ENCODE peak calls at places on chromosomes 6 and 20, in six cellular contexts. One of them, this sample, is unnamed.

GRCh38 chr6:13248053-13248452 is 80.3 kb downstream of the TBC1D7 start:
- DNase-seq in neural crest cell: no peak
- DNase-seq in IMR-90: peak; percentile 61
- DNase-seq in cardiac muscle cell: peak; percentile 64
- DNase-seq in GM13976: no peak
- DNase-seq in HCT116: no peak
- DNase-seq in this sample: no peak

GRCh38 chr6:155273438-155273837 is 9.6 kb downstream of the CLDN20 start:
- DNase-seq in neural crest cell: no peak
- DNase-seq in IMR-90: peak; percentile 93
- DNase-seq in cardiac muscle cell: peak; percentile 94
- DNase-seq in GM13976: no peak
- DNase-seq in HCT116: no peak
- DNase-seq in this sample: peak; percentile 98

GRCh38 chr20:50518270-50518721 is 8.1 kb downstream of the PTPN1 start:
- DNase-seq in neural crest cell: no peak
- DNase-seq in IMR-90: peak; percentile 72
- DNase-seq in cardiac muscle cell: peak; percentile 57
- DNase-seq in GM13976: no peak
- DNase-seq in HCT116: no peak
- DNase-seq in this sample: peak; percentile 61

GRCh38 chr6:99434702-99435530 is 9.8 kb upstream of the PNISR start:
- DNase-seq in neural crest cell: no peak
- DNase-seq in IMR-90: peak; percentile 44
- DNase-seq in cardiac muscle cell: peak; percentile 51
- DNase-seq in GM13976: peak; percentile 20
- DNase-seq in HCT116: peak; percentile 24
- DNase-seq in this sample: peak; percentile 47

GRCh38 chr6:18431581-18431980 is 44.4 kb downstream of the RNF144B start:
- DNase-seq in neural crest cell: no peak
- DNase-seq in IMR-90: peak; percentile 16
- DNase-seq in cardiac muscle cell: no peak
- DNase-seq in GM13976: no peak
- DNase-seq in HCT116: no peak
- DNase-seq in this sample: no peak

GRCh38 chr6:10465633-10466499 is 51.0 kb upstream of the TFAP2A start:
- DNase-seq in neural crest cell: peak; percentile 55
- DNase-seq in IMR-90: peak; percentile 28
- DNase-seq in cardiac muscle cell: peak; percentile 43
- DNase-seq in GM13976: peak; percentile 50
- DNase-seq in HCT116: peak; percentile 65
- DNase-seq in this sample: peak; percentile 2

GRCh38 chr6:169981969-169982368 is 230.5 kb downstream of the ERMARD start:
- DNase-seq in neural crest cell: no peak
- DNase-seq in IMR-90: no peak
- DNase-seq in cardiac muscle cell: no peak
- DNase-seq in GM13976: no peak
- DNase-seq in HCT116: no peak
- DNase-seq in this sample: no peak

GRCh38 chr6:38638941-38639497 is 710 bp downstream of the BTBD9 start:
- DNase-seq in neural crest cell: no peak
- DNase-seq in IMR-90: peak; percentile 58
- DNase-seq in cardiac muscle cell: peak; percentile 40
- DNase-seq in GM13976: peak; percentile 44
- DNase-seq in HCT116: peak; percentile 3
- DNase-seq in this sample: peak; percentile 50

GRCh38 chr20:6769953-6770831 is 2.7 kb downstream of the BMP2 start:
- DNase-seq in neural crest cell: no peak
- DNase-seq in IMR-90: no peak
- DNase-seq in cardiac muscle cell: peak; percentile 64
- DNase-seq in GM13976: peak; percentile 12
- DNase-seq in HCT116: no peak
- DNase-seq in this sample: no peak

GRCh38 chr6:7685276-7685675 is 40.6 kb upstream of the BMP6 start:
- DNase-seq in neural crest cell: no peak
- DNase-seq in IMR-90: no peak
- DNase-seq in cardiac muscle cell: no peak
- DNase-seq in GM13976: no peak
- DNase-seq in HCT116: no peak
- DNase-seq in this sample: no peak

GRCh38 chr6:11730645-11731044 is 48.0 kb downstream of the ADTRP start:
- DNase-seq in neural crest cell: no peak
- DNase-seq in IMR-90: no peak
- DNase-seq in cardiac muscle cell: no peak
- DNase-seq in GM13976: peak; percentile 47
- DNase-seq in HCT116: no peak
- DNase-seq in this sample: no peak

GRCh38 chr6:39925931-39926290 is 8.4 kb downstream of the MOCS1 start:
- DNase-seq in neural crest cell: no peak
- DNase-seq in IMR-90: no peak
- DNase-seq in cardiac muscle cell: no peak
- DNase-seq in GM13976: no peak
- DNase-seq in HCT116: no peak
- DNase-seq in this sample: no peak

GRCh38 chr20:44695295-44696230 is 19.6 kb upstream of the CCN5 start:
- DNase-seq in neural crest cell: no peak
- DNase-seq in IMR-90: peak; percentile 85
- DNase-seq in cardiac muscle cell: no peak
- DNase-seq in GM13976: no peak
- DNase-seq in HCT116: no peak
- DNase-seq in this sample: peak; percentile 78

GRCh38 chr6:121951918-121952379 is 447.5 kb upstream of the HSF2 start:
- DNase-seq in neural crest cell: no peak
- DNase-seq in IMR-90: peak; percentile 80
- DNase-seq in cardiac muscle cell: peak; percentile 40
- DNase-seq in GM13976: no peak
- DNase-seq in HCT116: no peak
- DNase-seq in this sample: peak; percentile 58

GRCh38 chr6:32432050-32432450 is 7.6 kb upstream of the HLA-DRA start:
- DNase-seq in neural crest cell: no peak
- DNase-seq in IMR-90: peak; percentile 30
- DNase-seq in cardiac muscle cell: peak; percentile 58
- DNase-seq in GM13976: no peak
- DNase-seq in HCT116: peak; percentile 40
- DNase-seq in this sample: peak; percentile 53

GRCh38 chr6:150204705-150205472 is 62.0 kb downstream of the PPP1R14C start:
- DNase-seq in neural crest cell: no peak
- DNase-seq in IMR-90: no peak
- DNase-seq in cardiac muscle cell: no peak
- DNase-seq in GM13976: no peak
- DNase-seq in HCT116: no peak
- DNase-seq in this sample: no peak

GRCh38 chr20:44646023-44646640 is 5.4 kb downstream of the ADA start:
- DNase-seq in neural crest cell: no peak
- DNase-seq in IMR-90: peak; percentile 80
- DNase-seq in cardiac muscle cell: peak; percentile 30
- DNase-seq in GM13976: no peak
- DNase-seq in HCT116: no peak
- DNase-seq in this sample: no peak

GRCh38 chr20:64247312-64247627 is 8.3 kb upstream of the PCMTD2 start:
- DNase-seq in neural crest cell: no peak
- DNase-seq in IMR-90: no peak
- DNase-seq in cardiac muscle cell: no peak
- DNase-seq in GM13976: no peak
- DNase-seq in HCT116: no peak
- DNase-seq in this sample: no peak

GRCh38 chr6:29524444-29524843 is 35.1 kb downstream of the UBD start:
- DNase-seq in neural crest cell: no peak
- DNase-seq in IMR-90: no peak
- DNase-seq in cardiac muscle cell: no peak
- DNase-seq in GM13976: no peak
- DNase-seq in HCT116: no peak
- DNase-seq in this sample: no peak

GRCh38 chr20:577167-577791 is 32.8 kb downstream of the TCF15 start:
- DNase-seq in neural crest cell: no peak
- DNase-seq in IMR-90: peak; percentile 18
- DNase-seq in cardiac muscle cell: peak; percentile 40
- DNase-seq in GM13976: no peak
- DNase-seq in HCT116: peak; percentile 77
- DNase-seq in this sample: peak; percentile 38

GRCh38 chr6:15775741-15776140 is 112.9 kb upstream of the DTNBP1 start:
- DNase-seq in neural crest cell: no peak
- DNase-seq in IMR-90: no peak
- DNase-seq in cardiac muscle cell: no peak
- DNase-seq in GM13976: no peak
- DNase-seq in HCT116: no peak
- DNase-seq in this sample: no peak

DNA sequence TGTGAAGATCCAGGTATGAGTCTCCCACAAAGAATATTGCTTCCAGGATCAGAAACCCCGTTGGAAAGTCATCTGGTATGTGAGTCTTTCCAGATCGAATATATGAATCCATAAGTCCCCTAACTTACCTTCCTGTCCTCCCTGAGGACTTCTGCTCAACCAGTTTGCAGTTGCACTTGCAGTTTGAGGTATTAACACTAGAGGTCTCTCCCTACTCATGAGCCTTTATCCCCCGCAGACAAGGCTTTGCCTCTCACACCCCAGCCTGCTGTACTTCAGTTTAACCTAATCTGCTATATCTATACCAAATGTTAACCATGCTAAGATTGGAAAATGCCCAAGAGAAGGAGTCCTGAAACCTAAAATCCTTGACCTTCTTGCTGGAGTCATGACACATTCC is 135.3 kb upstream of the DEFB112 start:
- DNase-seq in neural crest cell: no peak
- DNase-seq in IMR-90: no peak
- DNase-seq in cardiac muscle cell: no peak
- DNase-seq in GM13976: no peak
- DNase-seq in HCT116: no peak
- DNase-seq in this sample: peak; percentile 0
- TF ChIP-seq CTCF in neural crest cell: peak; percentile 55
- TF ChIP-seq CTCF in IMR-90: peak; percentile 16
- TF ChIP-seq CTCF in cardiac muscle cell: no peak
- TF ChIP-seq CTCF in GM13976: peak; percentile 34
- TF ChIP-seq CTCF in HCT116: no peak
- TF ChIP-seq CTCF in this sample: no peak

DNA sequence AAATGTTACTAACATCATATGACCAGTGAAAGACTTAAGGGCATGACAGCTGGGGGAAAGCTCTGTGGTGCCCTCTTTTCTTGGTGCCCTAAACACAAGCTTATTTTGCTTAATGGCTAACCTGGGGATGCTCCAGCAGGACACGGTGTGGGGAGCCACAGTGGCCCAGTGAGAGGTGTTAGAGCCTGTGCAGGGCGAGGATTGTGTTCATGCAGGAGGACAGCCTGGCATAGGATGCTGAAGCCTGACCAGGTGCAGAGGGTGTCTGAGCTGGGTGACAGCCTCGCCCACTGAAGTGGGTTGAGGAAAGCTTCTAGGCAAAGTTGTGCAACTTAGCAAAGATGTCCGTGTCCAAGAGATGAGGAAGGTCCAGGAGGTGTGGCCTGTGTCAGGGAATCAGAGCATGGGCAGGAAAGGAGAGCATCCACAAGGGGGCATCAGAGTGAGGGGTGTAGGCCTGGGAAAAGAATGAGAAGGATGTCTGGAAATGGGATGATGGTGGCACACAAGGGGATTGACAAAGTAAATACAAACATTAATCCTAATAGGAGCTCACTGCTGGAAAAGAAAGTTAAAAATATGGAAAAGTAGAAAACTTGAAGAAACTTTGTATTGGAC is 33.9 kb downstream of the SLC17A4 start:
- DNase-seq in neural crest cell: no peak
- DNase-seq in IMR-90: peak; percentile 51
- DNase-seq in cardiac muscle cell: peak; percentile 75
- DNase-seq in GM13976: peak; percentile 11
- DNase-seq in HCT116: peak; percentile 45
- DNase-seq in this sample: peak; percentile 76
- TF ChIP-seq CTCF in neural crest cell: peak; percentile 55
- TF ChIP-seq CTCF in IMR-90: peak; percentile 56
- TF ChIP-seq CTCF in cardiac muscle cell: peak; percentile 65
- TF ChIP-seq CTCF in GM13976: peak; percentile 53
- TF ChIP-seq CTCF in HCT116: peak; percentile 75
- TF ChIP-seq CTCF in this sample: peak; percentile 88

GRCh38 chr6:135498178-135498841 is 770 bp upstream of the AHI1 start:
- DNase-seq in neural crest cell: peak; percentile 28
- DNase-seq in IMR-90: peak; percentile 94
- DNase-seq in cardiac muscle cell: peak; percentile 93
- DNase-seq in GM13976: peak; percentile 37
- DNase-seq in HCT116: peak; percentile 69
- DNase-seq in this sample: peak; percentile 93

GRCh38 chr6:135496805-135497411 is 632 bp downstream of the AHI1 start:
- DNase-seq in neural crest cell: no peak
- DNase-seq in IMR-90: no peak
- DNase-seq in cardiac muscle cell: no peak
- DNase-seq in GM13976: no peak
- DNase-seq in HCT116: no peak
- DNase-seq in this sample: no peak

GRCh38 chr6:135493218-135493961 is 4.2 kb downstream of the AHI1 start:
- DNase-seq in neural crest cell: no peak
- DNase-seq in IMR-90: peak; percentile 35
- DNase-seq in cardiac muscle cell: no peak
- DNase-seq in GM13976: no peak
- DNase-seq in HCT116: no peak
- DNase-seq in this sample: peak; percentile 27

GRCh38 chr6:135499441-135500340 is 2.2 kb upstream of the AHI1 start:
- DNase-seq in neural crest cell: no peak
- DNase-seq in IMR-90: no peak
- DNase-seq in cardiac muscle cell: no peak
- DNase-seq in GM13976: no peak
- DNase-seq in HCT116: no peak
- DNase-seq in this sample: no peak

GRCh38 chr6:135497412-135498177 is at the start of gene AHI1:
- DNase-seq in neural crest cell: peak; percentile 84
- DNase-seq in IMR-90: peak; percentile 92
- DNase-seq in cardiac muscle cell: peak; percentile 96
- DNase-seq in GM13976: peak; percentile 93
- DNase-seq in HCT116: peak; percentile 85
- DNase-seq in this sample: peak; percentile 91
- TF ChIP-seq CTCF in neural crest cell: no peak
- TF ChIP-seq CTCF in IMR-90: no peak
- TF ChIP-seq CTCF in cardiac muscle cell: peak; percentile 3
- TF ChIP-seq CTCF in GM13976: no peak
- TF ChIP-seq CTCF in HCT116: no peak
- TF ChIP-seq CTCF in this sample: no peak

DNA sequence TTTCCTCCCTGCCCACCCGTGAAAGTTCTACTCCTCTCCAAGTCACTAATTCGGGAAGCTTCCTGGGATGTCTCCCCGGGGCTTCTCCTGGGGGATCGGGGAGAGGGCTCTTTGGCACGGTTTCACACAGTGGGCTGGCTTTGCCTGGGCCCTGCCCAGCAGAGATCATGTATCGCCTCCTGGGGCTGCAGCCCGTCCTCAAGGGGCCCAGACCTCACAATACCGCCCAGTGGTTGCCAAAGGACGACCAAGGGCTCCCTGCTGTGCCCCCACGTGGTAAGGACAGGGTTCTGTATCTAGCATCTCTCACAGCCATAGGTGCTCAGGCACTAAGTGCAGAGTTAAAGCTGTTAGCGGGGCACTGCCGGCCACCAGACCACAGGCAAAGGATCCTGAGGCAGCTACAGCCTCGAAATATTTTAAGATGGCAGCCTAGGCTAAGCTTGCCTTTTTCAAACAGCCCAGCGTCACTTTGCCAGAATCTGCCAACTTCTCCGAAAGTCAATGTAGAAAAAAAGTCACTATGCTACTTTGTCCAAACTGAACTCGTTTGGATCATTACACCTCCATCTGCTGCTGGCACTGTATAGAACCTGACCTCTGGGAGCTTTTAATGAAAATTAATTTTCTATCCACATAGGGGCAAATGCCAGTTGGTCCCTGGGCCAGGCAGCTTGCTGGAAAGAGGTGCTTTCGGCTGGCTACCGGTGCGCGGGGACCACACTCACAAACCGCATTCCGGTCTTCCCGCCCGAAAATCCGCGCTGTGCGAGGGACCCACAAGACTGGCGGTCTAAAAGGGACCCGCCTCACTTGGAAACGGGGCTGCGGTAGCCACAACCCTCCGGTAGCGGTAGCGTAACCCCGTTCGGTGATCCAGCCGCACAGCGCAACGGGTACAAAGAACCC is 1.3 kb upstream of the NNAT start:
- DNase-seq in neural crest cell: no peak
- DNase-seq in IMR-90: no peak
- DNase-seq in cardiac muscle cell: no peak
- DNase-seq in GM13976: peak; percentile 33
- DNase-seq in HCT116: no peak
- DNase-seq in this sample: no peak
- TF ChIP-seq CTCF in neural crest cell: no peak
- TF ChIP-seq CTCF in IMR-90: no peak
- TF ChIP-seq CTCF in cardiac muscle cell: no peak
- TF ChIP-seq CTCF in GM13976: no peak
- TF ChIP-seq CTCF in HCT116: no peak
- TF ChIP-seq CTCF in this sample: no peak